ENCODE peak calls at places on chromosomes 2 and 18, in eight cellular contexts. W is NCI-H1092, D is left cardiac atrium, B is upper lobe of right lung, N is NCI-H1105, L is nucleus accumbens, U is amniotic stem cell, F is epithelial cell of esophagus. A is an unnamed sample.

GRCh38 chr2:163077241-163077640 is 238.7 kb upstream of the KCNH7 start:
- DNase-seq in W (no peak), D (no peak), B (no peak), N (no peak), L (no peak), U (no peak), F (no peak), A (no peak)

GRCh38 chr2:118224144-118224887 is 136.0 kb downstream of the INSIG2 start:
- DNase-seq in W (no peak), D (peak; percentile 25), B (peak; percentile 67), N (no peak), L (no peak), U (no peak), F (peak; percentile 33), A (no peak)

GRCh38 chr18:36352384-36352783 is 54.9 kb downstream of the FHOD3 start:
- DNase-seq in W (no peak), D (no peak), B (no peak), N (no peak), L (no peak), U (peak; percentile 77), F (peak; percentile 87), A (no peak)

GRCh38 chr2:133840761-133841160 is 272.5 kb upstream of the NCKAP5 start:
- DNase-seq in W (no peak), D (no peak), B (no peak), N (no peak), L (no peak), U (no peak), F (no peak), A (no peak)

GRCh38 chr2:2599441-2599840 is 268.4 kb upstream of the MYT1L start:
- DNase-seq in W (no peak), D (no peak), B (no peak), N (no peak), L (no peak), U (no peak), F (no peak), A (no peak)

GRCh38 chr2:207540431-207540830 is 10.7 kb downstream of the CREB1 start:
- DNase-seq in W (no peak), D (no peak), B (no peak), N (no peak), L (no peak), U (no peak), F (no peak), A (no peak)

GRCh38 chr18:37222383-37223378 is 342.9 kb downstream of the CELF4 start:
- DNase-seq in W (no peak), D (no peak), B (no peak), N (no peak), L (no peak), U (no peak), F (no peak), A (no peak)

GRCh38 chr18:54089749-54090459 is 134.6 kb downstream of the MBD2 start:
- DNase-seq in W (no peak), D (no peak), B (no peak), N (no peak), L (no peak), U (no peak), F (no peak), A (no peak)

GRCh38 chr2:42567806-42568429 is 514 bp upstream of the MTA3 start:
- DNase-seq in W (no peak), D (peak; percentile 26), B (no peak), N (peak; percentile 1), L (peak; percentile 43), U (no peak), F (no peak), A (peak; percentile 26)

GRCh38 chr2:206396216-206396615 is 47.1 kb upstream of the ADAM23 start:
- DNase-seq in W (no peak), D (no peak), B (no peak), N (no peak), L (no peak), U (no peak), F (no peak), A (no peak)

GRCh38 chr2:110994250-110994961 is 126.3 kb upstream of the BCL2L11 start:
- DNase-seq in W (no peak), D (no peak), B (no peak), N (no peak), L (no peak), U (no peak), F (no peak), A (no peak)

GRCh38 chr2:42342061-42342794 is 18.8 kb downstream of the COX7A2L start:
- DNase-seq in W (no peak), D (no peak), B (no peak), N (no peak), L (no peak), U (peak; percentile 28), F (peak; percentile 89), A (no peak)

GRCh38 chr18:8341481-8342230 is 267.6 kb upstream of the RAB12 start:
- DNase-seq in W (no peak), D (no peak), B (no peak), N (no peak), L (no peak), U (no peak), F (no peak), A (no peak)

GRCh38 chr2:186126181-186126580 is 359.9 kb upstream of the ZC3H15 start:
- DNase-seq in W (no peak), D (no peak), B (no peak), N (no peak), L (no peak), U (no peak), F (no peak), A (no peak)

GRCh38 chr2:157032019-157032418 is 225.5 kb upstream of the GALNT5 start:
- DNase-seq in W (no peak), D (no peak), B (no peak), N (no peak), L (no peak), U (peak; percentile 84), F (peak; percentile 88), A (no peak)

GRCh38 chr2:85997016-85997970 is 108.4 kb downstream of the POLR1A start:
- DNase-seq in W (no peak), D (peak; percentile 62), B (no peak), N (no peak), L (no peak), U (no peak), F (no peak), A (no peak)

GRCh38 chr2:101725515-101726192 is 28.1 kb downstream of the MAP4K4 start:
- DNase-seq in W (no peak), D (no peak), B (no peak), N (no peak), L (no peak), U (no peak), F (no peak), A (no peak)

GRCh38 chr2:233795735-233796171 is 17.6 kb downstream of the MROH2A start:
- DNase-seq in W (no peak), D (no peak), B (peak; percentile 54), N (no peak), L (no peak), U (no peak), F (no peak), A (no peak)

A was measured in NCI-H2081.